ENCODE peak calls at places on chromosomes 2 and 18, in nine cellular contexts. One of them, this sample, is unnamed.

GRCh38 chr2:241309684-241310117 is 5.8 kb downstream of the HDLBP start:
- DNase-seq in transverse colon: peak; percentile 52
- DNase-seq in activated CD8-positive, alpha-beta T cell treated with anti-CD3 and anti-CD28 coated beads for 36 hours: peak; percentile 84
- DNase-seq in type B pancreatic cell: no peak
- DNase-seq in cardiac muscle cell: peak; percentile 38
- DNase-seq in CD4-positive, alpha-beta T cell: peak; percentile 56
- DNase-seq in GM20000: peak; percentile 67
- DNase-seq in right atrium auricular region: no peak
- DNase-seq in BJ: no peak
- DNase-seq in this sample: peak; percentile 89

GRCh38 chr2:25707927-25708326 is 34.5 kb upstream of the DTNB start:
- DNase-seq in activated CD8-positive, alpha-beta T cell treated with anti-CD3 and anti-CD28 coated beads for 36 hours: no peak
- DNase-seq in GM20000: no peak
- DNase-seq in type B pancreatic cell: no peak
- DNase-seq in transverse colon: no peak
- DNase-seq in right atrium auricular region: no peak
- DNase-seq in BJ: no peak
- DNase-seq in cardiac muscle cell: no peak
- DNase-seq in CD4-positive, alpha-beta T cell: no peak
- DNase-seq in this sample: peak; percentile 27

GRCh38 chr18:12946549-12947354 is 1.1 kb upstream of the SEH1L start:
- DNase-seq in cardiac muscle cell: peak; percentile 98
- DNase-seq in BJ: peak; percentile 84
- DNase-seq in transverse colon: peak; percentile 47
- DNase-seq in activated CD8-positive, alpha-beta T cell treated with anti-CD3 and anti-CD28 coated beads for 36 hours: peak; percentile 15
- DNase-seq in right atrium auricular region: peak; percentile 69
- DNase-seq in type B pancreatic cell: no peak
- DNase-seq in CD4-positive, alpha-beta T cell: no peak
- DNase-seq in GM20000: no peak
- DNase-seq in this sample: peak; percentile 36

GRCh38 chr2:72745679-72746368 is 80.0 kb downstream of the EXOC6B start:
- DNase-seq in right atrium auricular region: no peak
- DNase-seq in CD4-positive, alpha-beta T cell: no peak
- DNase-seq in activated CD8-positive, alpha-beta T cell treated with anti-CD3 and anti-CD28 coated beads for 36 hours: no peak
- DNase-seq in GM20000: peak; percentile 31
- DNase-seq in type B pancreatic cell: no peak
- DNase-seq in cardiac muscle cell: peak; percentile 87
- DNase-seq in transverse colon: no peak
- DNase-seq in BJ: peak; percentile 25
- DNase-seq in this sample: peak; percentile 61

GRCh38 chr2:51290725-51291124 is 258.8 kb upstream of the NRXN1 start:
- DNase-seq in transverse colon: no peak
- DNase-seq in BJ: no peak
- DNase-seq in CD4-positive, alpha-beta T cell: no peak
- DNase-seq in right atrium auricular region: no peak
- DNase-seq in type B pancreatic cell: no peak
- DNase-seq in activated CD8-positive, alpha-beta T cell treated with anti-CD3 and anti-CD28 coated beads for 36 hours: no peak
- DNase-seq in cardiac muscle cell: peak; percentile 1
- DNase-seq in GM20000: no peak
- DNase-seq in this sample: no peak

GRCh38 chr2:64296150-64296500 is 151.9 kb upstream of the PELI1 start:
- DNase-seq in transverse colon: no peak
- DNase-seq in CD4-positive, alpha-beta T cell: no peak
- DNase-seq in BJ: no peak
- DNase-seq in right atrium auricular region: no peak
- DNase-seq in cardiac muscle cell: no peak
- DNase-seq in GM20000: no peak
- DNase-seq in activated CD8-positive, alpha-beta T cell treated with anti-CD3 and anti-CD28 coated beads for 36 hours: peak; percentile 47
- DNase-seq in type B pancreatic cell: no peak
- DNase-seq in this sample: no peak

GRCh38 chr18:48711651-48712486 is 173.0 kb downstream of the CTIF start:
- DNase-seq in GM20000: peak; percentile 69
- DNase-seq in cardiac muscle cell: peak; percentile 55
- DNase-seq in CD4-positive, alpha-beta T cell: peak; percentile 4
- DNase-seq in BJ: no peak
- DNase-seq in transverse colon: peak; percentile 20
- DNase-seq in activated CD8-positive, alpha-beta T cell treated with anti-CD3 and anti-CD28 coated beads for 36 hours: peak; percentile 25
- DNase-seq in right atrium auricular region: peak; percentile 74
- DNase-seq in type B pancreatic cell: no peak
- DNase-seq in this sample: peak; percentile 69

GRCh38 chr2:239534581-239535412 is 134.0 kb upstream of the HDAC4 start:
- DNase-seq in cardiac muscle cell: no peak
- DNase-seq in type B pancreatic cell: no peak
- DNase-seq in right atrium auricular region: no peak
- DNase-seq in transverse colon: no peak
- DNase-seq in CD4-positive, alpha-beta T cell: no peak
- DNase-seq in BJ: no peak
- DNase-seq in activated CD8-positive, alpha-beta T cell treated with anti-CD3 and anti-CD28 coated beads for 36 hours: no peak
- DNase-seq in GM20000: no peak
- DNase-seq in this sample: no peak

GRCh38 chr18:7896164-7896563 is 329.0 kb downstream of the PTPRM start:
- DNase-seq in CD4-positive, alpha-beta T cell: no peak
- DNase-seq in transverse colon: no peak
- DNase-seq in BJ: no peak
- DNase-seq in cardiac muscle cell: no peak
- DNase-seq in right atrium auricular region: no peak
- DNase-seq in GM20000: no peak
- DNase-seq in activated CD8-positive, alpha-beta T cell treated with anti-CD3 and anti-CD28 coated beads for 36 hours: no peak
- DNase-seq in type B pancreatic cell: no peak
- DNase-seq in this sample: no peak

GRCh38 chr2:230899786-230900185 is 25.3 kb downstream of the GPR55 start:
- DNase-seq in transverse colon: no peak
- DNase-seq in type B pancreatic cell: peak; percentile 8
- DNase-seq in cardiac muscle cell: no peak
- DNase-seq in activated CD8-positive, alpha-beta T cell treated with anti-CD3 and anti-CD28 coated beads for 36 hours: peak; percentile 70
- DNase-seq in BJ: no peak
- DNase-seq in GM20000: no peak
- DNase-seq in right atrium auricular region: no peak
- DNase-seq in CD4-positive, alpha-beta T cell: no peak
- DNase-seq in this sample: no peak

GRCh38 chr2:12918841-12919445 is 202.2 kb downstream of the TRIB2 start:
- DNase-seq in right atrium auricular region: peak; percentile 94
- DNase-seq in CD4-positive, alpha-beta T cell: no peak
- DNase-seq in GM20000: no peak
- DNase-seq in cardiac muscle cell: peak; percentile 98
- DNase-seq in transverse colon: peak; percentile 47
- DNase-seq in type B pancreatic cell: no peak
- DNase-seq in activated CD8-positive, alpha-beta T cell treated with anti-CD3 and anti-CD28 coated beads for 36 hours: no peak
- DNase-seq in BJ: peak; percentile 97
- DNase-seq in this sample: no peak

GRCh38 chr2:66696856-66697255 is 261.9 kb downstream of the MEIS1 start:
- DNase-seq in cardiac muscle cell: no peak
- DNase-seq in type B pancreatic cell: no peak
- DNase-seq in CD4-positive, alpha-beta T cell: no peak
- DNase-seq in GM20000: no peak
- DNase-seq in right atrium auricular region: no peak
- DNase-seq in activated CD8-positive, alpha-beta T cell treated with anti-CD3 and anti-CD28 coated beads for 36 hours: no peak
- DNase-seq in BJ: no peak
- DNase-seq in transverse colon: no peak
- DNase-seq in this sample: no peak

GRCh38 chr2:45935791-45936622 is 284.5 kb downstream of the PRKCE start:
- DNase-seq in GM20000: peak; percentile 79
- DNase-seq in type B pancreatic cell: peak; percentile 78
- DNase-seq in right atrium auricular region: peak; percentile 99
- DNase-seq in BJ: peak; percentile 94
- DNase-seq in CD4-positive, alpha-beta T cell: peak; percentile 18
- DNase-seq in cardiac muscle cell: peak; percentile 97
- DNase-seq in activated CD8-positive, alpha-beta T cell treated with anti-CD3 and anti-CD28 coated beads for 36 hours: peak; percentile 71
- DNase-seq in transverse colon: peak; percentile 88
- DNase-seq in this sample: peak; percentile 78

GRCh38 chr18:54260376-54261072 is 8.8 kb upstream of the POLI start:
- DNase-seq in activated CD8-positive, alpha-beta T cell treated with anti-CD3 and anti-CD28 coated beads for 36 hours: peak; percentile 72
- DNase-seq in right atrium auricular region: no peak
- DNase-seq in transverse colon: no peak
- DNase-seq in GM20000: peak; percentile 49
- DNase-seq in type B pancreatic cell: no peak
- DNase-seq in CD4-positive, alpha-beta T cell: no peak
- DNase-seq in BJ: no peak
- DNase-seq in cardiac muscle cell: peak; percentile 82
- DNase-seq in this sample: peak; percentile 77

GRCh38 chr2:174001107-174001506 is 35.9 kb upstream of the SP3 start:
- DNase-seq in BJ: no peak
- DNase-seq in CD4-positive, alpha-beta T cell: no peak
- DNase-seq in GM20000: no peak
- DNase-seq in activated CD8-positive, alpha-beta T cell treated with anti-CD3 and anti-CD28 coated beads for 36 hours: no peak
- DNase-seq in transverse colon: no peak
- DNase-seq in right atrium auricular region: no peak
- DNase-seq in cardiac muscle cell: no peak
- DNase-seq in type B pancreatic cell: no peak
- DNase-seq in this sample: no peak

GRCh38 chr18:73741946-73742345 is 405.7 kb downstream of the FBXO15 start:
- DNase-seq in BJ: no peak
- DNase-seq in cardiac muscle cell: peak; percentile 53
- DNase-seq in type B pancreatic cell: no peak
- DNase-seq in CD4-positive, alpha-beta T cell: no peak
- DNase-seq in transverse colon: no peak
- DNase-seq in GM20000: no peak
- DNase-seq in activated CD8-positive, alpha-beta T cell treated with anti-CD3 and anti-CD28 coated beads for 36 hours: no peak
- DNase-seq in right atrium auricular region: no peak
- DNase-seq in this sample: no peak

GRCh38 chr18:34528177-34528576 is 181.9 kb upstream of the DTNA start:
- DNase-seq in CD4-positive, alpha-beta T cell: no peak
- DNase-seq in activated CD8-positive, alpha-beta T cell treated with anti-CD3 and anti-CD28 coated beads for 36 hours: no peak
- DNase-seq in GM20000: no peak
- DNase-seq in right atrium auricular region: no peak
- DNase-seq in type B pancreatic cell: no peak
- DNase-seq in transverse colon: no peak
- DNase-seq in BJ: no peak
- DNase-seq in cardiac muscle cell: no peak
- DNase-seq in this sample: no peak
- TF ChIP-seq CTCF in CD4-positive, alpha-beta T cell: no peak
- TF ChIP-seq CTCF in activated CD8-positive, alpha-beta T cell treated with anti-CD3 and anti-CD28 coated beads for 36 hours: no peak
- TF ChIP-seq CTCF in GM20000: no peak
- TF ChIP-seq CTCF in right atrium auricular region: no peak
- TF ChIP-seq CTCF in type B pancreatic cell: no peak
- TF ChIP-seq CTCF in transverse colon: no peak
- TF ChIP-seq CTCF in BJ: no peak
- TF ChIP-seq CTCF in cardiac muscle cell: no peak
- TF ChIP-seq CTCF in this sample: no peak

GRCh38 chr18:44325903-44326650 is 354.6 kb upstream of the SETBP1 start:
- DNase-seq in BJ: no peak
- DNase-seq in CD4-positive, alpha-beta T cell: no peak
- DNase-seq in type B pancreatic cell: no peak
- DNase-seq in right atrium auricular region: no peak
- DNase-seq in transverse colon: peak; percentile 66
- DNase-seq in activated CD8-positive, alpha-beta T cell treated with anti-CD3 and anti-CD28 coated beads for 36 hours: peak; percentile 64
- DNase-seq in cardiac muscle cell: peak; percentile 84
- DNase-seq in GM20000: peak; percentile 9
- DNase-seq in this sample: peak; percentile 54

GRCh38 chr18:44324361-44324760 is 356.3 kb upstream of the SETBP1 start:
- DNase-seq in type B pancreatic cell: no peak
- DNase-seq in BJ: no peak
- DNase-seq in cardiac muscle cell: no peak
- DNase-seq in activated CD8-positive, alpha-beta T cell treated with anti-CD3 and anti-CD28 coated beads for 36 hours: no peak
- DNase-seq in GM20000: no peak
- DNase-seq in CD4-positive, alpha-beta T cell: no peak
- DNase-seq in right atrium auricular region: no peak
- DNase-seq in transverse colon: no peak
- DNase-seq in this sample: no peak

GRCh38 chr18:44320619-44321460 is 359.8 kb upstream of the SETBP1 start:
- DNase-seq in GM20000: no peak
- DNase-seq in activated CD8-positive, alpha-beta T cell treated with anti-CD3 and anti-CD28 coated beads for 36 hours: no peak
- DNase-seq in right atrium auricular region: no peak
- DNase-seq in transverse colon: no peak
- DNase-seq in BJ: no peak
- DNase-seq in cardiac muscle cell: no peak
- DNase-seq in type B pancreatic cell: no peak
- DNase-seq in CD4-positive, alpha-beta T cell: no peak
- DNase-seq in this sample: no peak

GRCh38 chr18:44323125-44323524 is 357.6 kb upstream of the SETBP1 start:
- DNase-seq in cardiac muscle cell: no peak
- DNase-seq in activated CD8-positive, alpha-beta T cell treated with anti-CD3 and anti-CD28 coated beads for 36 hours: no peak
- DNase-seq in CD4-positive, alpha-beta T cell: no peak
- DNase-seq in BJ: no peak
- DNase-seq in GM20000: no peak
- DNase-seq in type B pancreatic cell: no peak
- DNase-seq in transverse colon: no peak
- DNase-seq in right atrium auricular region: no peak
- DNase-seq in this sample: no peak

DNA sequence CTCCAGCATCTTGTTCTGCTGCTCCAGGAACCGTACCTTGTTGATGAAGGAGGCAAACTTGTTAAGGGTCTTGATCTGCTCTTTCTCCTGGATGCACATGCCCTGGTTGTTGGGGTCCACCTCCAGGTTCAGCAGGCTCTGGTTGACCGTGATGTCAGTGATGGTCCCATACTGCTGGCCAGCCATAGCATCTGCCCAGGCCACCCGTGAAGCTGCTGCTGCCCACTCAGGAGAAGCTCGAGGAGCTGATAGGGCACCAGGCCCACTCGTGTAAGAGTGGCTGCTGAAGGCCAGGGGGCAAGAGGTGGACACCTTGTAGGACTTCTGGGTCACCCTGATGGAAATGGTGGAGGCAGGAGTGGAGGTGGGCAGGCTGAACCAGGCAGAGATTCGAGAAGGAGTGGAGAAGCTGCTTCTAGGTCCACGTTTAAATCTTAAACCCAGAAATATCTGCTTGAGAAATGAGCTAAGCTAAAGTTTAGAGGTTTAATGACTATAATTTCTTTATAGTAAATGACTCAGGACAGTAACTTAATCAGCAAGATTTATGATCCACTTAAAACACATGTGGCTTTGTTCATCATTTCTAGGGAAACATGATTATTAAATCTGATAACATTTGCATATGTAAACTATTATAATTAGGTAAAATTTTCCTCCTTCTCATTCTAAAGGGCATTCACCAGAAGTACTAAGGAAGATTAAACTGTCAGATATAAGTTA is 358.7 kb upstream of the SETBP1 start:
- DNase-seq in cardiac muscle cell: no peak
- DNase-seq in type B pancreatic cell: no peak
- DNase-seq in activated CD8-positive, alpha-beta T cell treated with anti-CD3 and anti-CD28 coated beads for 36 hours: no peak
- DNase-seq in BJ: no peak
- DNase-seq in transverse colon: no peak
- DNase-seq in right atrium auricular region: no peak
- DNase-seq in GM20000: no peak
- DNase-seq in CD4-positive, alpha-beta T cell: no peak
- DNase-seq in this sample: no peak
- TF ChIP-seq CTCF in cardiac muscle cell: no peak
- TF ChIP-seq CTCF in type B pancreatic cell: no peak
- TF ChIP-seq CTCF in activated CD8-positive, alpha-beta T cell treated with anti-CD3 and anti-CD28 coated beads for 36 hours: no peak
- TF ChIP-seq CTCF in BJ: no peak
- TF ChIP-seq CTCF in transverse colon: no peak
- TF ChIP-seq CTCF in right atrium auricular region: no peak
- TF ChIP-seq CTCF in GM20000: no peak
- TF ChIP-seq CTCF in CD4-positive, alpha-beta T cell: no peak
- TF ChIP-seq CTCF in this sample: no peak

GRCh38 chr18:62778976-62779869 is 63.9 kb downstream of the PHLPP1 start:
- DNase-seq in type B pancreatic cell: no peak
- DNase-seq in CD4-positive, alpha-beta T cell: no peak
- DNase-seq in activated CD8-positive, alpha-beta T cell treated with anti-CD3 and anti-CD28 coated beads for 36 hours: peak; percentile 13
- DNase-seq in right atrium auricular region: no peak
- DNase-seq in cardiac muscle cell: no peak
- DNase-seq in BJ: no peak
- DNase-seq in transverse colon: no peak
- DNase-seq in GM20000: no peak
- DNase-seq in this sample: no peak
- TF ChIP-seq CTCF in type B pancreatic cell: no peak
- TF ChIP-seq CTCF in CD4-positive, alpha-beta T cell: no peak
- TF ChIP-seq CTCF in activated CD8-positive, alpha-beta T cell treated with anti-CD3 and anti-CD28 coated beads for 36 hours: no peak
- TF ChIP-seq CTCF in right atrium auricular region: no peak
- TF ChIP-seq CTCF in cardiac muscle cell: no peak
- TF ChIP-seq CTCF in BJ: no peak
- TF ChIP-seq CTCF in transverse colon: no peak
- TF ChIP-seq CTCF in GM20000: no peak
- TF ChIP-seq CTCF in this sample: no peak

GRCh38 chr2:38260469-38260868 is 116.6 kb downstream of the ATL2 start:
- DNase-seq in GM20000: peak; percentile 22
- DNase-seq in transverse colon: no peak
- DNase-seq in BJ: no peak
- DNase-seq in activated CD8-positive, alpha-beta T cell treated with anti-CD3 and anti-CD28 coated beads for 36 hours: peak; percentile 13
- DNase-seq in cardiac muscle cell: no peak
- DNase-seq in CD4-positive, alpha-beta T cell: no peak
- DNase-seq in type B pancreatic cell: no peak
- DNase-seq in right atrium auricular region: no peak
- DNase-seq in this sample: peak; percentile 71
- TF ChIP-seq CTCF in GM20000: no peak
- TF ChIP-seq CTCF in transverse colon: no peak
- TF ChIP-seq CTCF in BJ: no peak
- TF ChIP-seq CTCF in activated CD8-positive, alpha-beta T cell treated with anti-CD3 and anti-CD28 coated beads for 36 hours: no peak
- TF ChIP-seq CTCF in cardiac muscle cell: no peak
- TF ChIP-seq CTCF in CD4-positive, alpha-beta T cell: no peak
- TF ChIP-seq CTCF in type B pancreatic cell: no peak
- TF ChIP-seq CTCF in right atrium auricular region: no peak
- TF ChIP-seq CTCF in this sample: no peak

This sample was measured in GM12865.